ENCODE peak calls at places on chromosomes 3 and 15, in five cellular contexts. Y is left lung, Z is heart right ventricle, R is fibroblast of lung, J is right cardiac atrium. D is an unnamed sample. For H3K4me1 and H3K9me3, the result is how much of the 10 kb centered on the place peaks cover.

GRCh38 chr15:38058596-38059075 is 124.2 kb downstream of the TMCO5A start:
- DNase-seq in Y (no peak), Z (no peak), R (peak), J (no peak), D (no peak)

GRCh38 chr3:50445919-50446318 is 57.5 kb downstream of the CACNA2D2 start:
- DNase-seq in Y (peak), Z (no peak), R (no peak), J (no peak), D (no peak)

GRCh38 chr15:72474466-72474911 is 359 bp downstream of the ARIH1 start:
- DNase-seq in Y (peak), Z (no peak), R (no peak), J (no peak), D (peak)

GRCh38 chr3:37214076-37214475 is 39.7 kb upstream of the LRRFIP2 start:
- DNase-seq in Y (no peak), Z (no peak), R (no peak), J (no peak), D (no peak)

GRCh38 chr15:74144153-74144775 is 13.9 kb downstream of the ISLR2 start:
- DNase-seq in Y (no peak), Z (no peak), R (peak), J (no peak), D (no peak)

GRCh38 chr3:124607163-124607562 is 123.1 kb upstream of the UMPS start:
- DNase-seq in Y (no peak), Z (no peak), R (peak), J (no peak), D (no peak)

GRCh38 chr3:180325533-180325932 is 276.4 kb upstream of the TTC14 start:
- DNase-seq in Y (no peak), Z (no peak), R (no peak), J (no peak), D (no peak)

GRCh38 chr15:53307952-53308624 is 451.4 kb downstream of the WDR72 start:
- DNase-seq in Y (no peak), Z (no peak), R (no peak), J (no peak), D (no peak)

GRCh38 chr3:162165346-162165745 is 668.7 kb downstream of the OTOL1 start:
- DNase-seq in Y (no peak), Z (no peak), R (no peak), J (no peak), D (no peak)

GRCh38 chr15:42404461-42405235 is 45.3 kb downstream of the CAPN3 start:
- DNase-seq in Y (no peak), Z (no peak), R (no peak), J (no peak), D (no peak)

GRCh38 chr3:111594205-111594604 is 941 bp downstream of the ZBED2 start:
- DNase-seq in Y (no peak), Z (no peak), R (peak), J (no peak), D (no peak)

GRCh38 chr3:111733154-111733553 is 125.9 kb upstream of the PHLDB2 start:
- DNase-seq in Y (no peak), Z (no peak), R (no peak), J (no peak), D (no peak)

GRCh38 chr3:38998086-38998485 is 53.7 kb downstream of the SCN11A start:
- DNase-seq in Y (no peak), Z (no peak), R (no peak), J (no peak), D (no peak)

GRCh38 chr3:130878464-130878863 is 15.4 kb upstream of the ATP2C1 start:
- DNase-seq in Y (no peak), Z (no peak), R (no peak), J (no peak), D (no peak)

GRCh38 chr15:99131441-99132023 is 26.7 kb downstream of the SYNM start:
- DNase-seq in Y (no peak), Z (no peak), R (no peak), J (no peak), D (no peak)

GRCh38 chr3:148955544-148956346 is 35.6 kb upstream of the GYG1 start:
- DNase-seq in Y (peak), Z (no peak), R (peak), J (no peak), D (no peak)

GRCh38 chr3:31041161-31041978 is 146.9 kb upstream of the GADL1 start:
- DNase-seq in Y (no peak), Z (no peak), R (peak), J (no peak), D (no peak)

GRCh38 chr3:190491533-190492054 is 22.3 kb upstream of the IL1RAP start:
- DNase-seq in Y (no peak), Z (peak), R (peak), J (peak), D (no peak)

GRCh38 chr15:58738051-58738707 is 11.3 kb downstream of the ADAM10 start:
- DNase-seq in Y (no peak), Z (no peak), R (no peak), J (no peak), D (no peak)

GRCh38 chr15:101068961-101069734 is 150.0 kb downstream of the LRRK1 start:
- DNase-seq in Y (peak), Z (no peak), R (peak), J (peak), D (no peak)

GRCh38 chr15:68817304-68818087 is 3.2 kb downstream of the ANP32A start:
- DNase-seq in Y (peak), Z (peak), R (peak), J (peak), D (peak)

GRCh38 chr3:38000242-38000916 is 9.8 kb downstream of the VILL start:
- DNase-seq in Y (peak), Z (no peak), R (no peak), J (no peak), D (peak)

GRCh38 chr15:97502038-97502437 is 458.5 kb upstream of the ARRDC4 start:
- DNase-seq in Y (no peak), Z (no peak), R (peak), J (no peak), D (no peak)

GRCh38 chr3:118938183-118938961 is 96.3 kb downstream of the IGSF11 start:
- DNase-seq in Y (no peak), Z (no peak), R (peak), J (no peak), D (no peak)

GRCh38 chr15:100186366-100186765 is 155.4 kb downstream of the ADAMTS17 start:
- DNase-seq in Y (no peak), Z (no peak), R (no peak), J (no peak), D (no peak)

GRCh38 chr3:197516517-197516889 is 39.3 kb downstream of the BDH1 start:
- DNase-seq in Y (no peak), Z (no peak), R (peak), J (no peak), D (no peak)

GRCh38 chr15:85750319-85750806 is 44.4 kb downstream of the KLHL25 start:
- DNase-seq in Y (peak), Z (peak), R (peak), J (peak), D (peak)

GRCh38 chr3:150764607-150765366 is 1.8 kb upstream of the SIAH2 start:
- DNase-seq in Y (no peak), Z (no peak), R (no peak), J (no peak), D (no peak)

GRCh38 chr15:62672268-62672667 is 370.3 kb upstream of the TPM1 start:
- DNase-seq in Y (no peak), Z (no peak), R (peak), J (no peak), D (no peak)

GRCh38 chr3:9397911-9398714 is 698 bp downstream of the SETD5 start:
- DNase-seq in Y (peak), Z (peak), R (peak), J (peak), D (peak)

GRCh38 chr15:78374436-78375393 is 34.6 kb downstream of the CRABP1 start:
- DNase-seq in Y (no peak), Z (no peak), R (no peak), J (no peak), D (no peak)

GRCh38 chr3:143363276-143363675 is 243.7 kb downstream of the CHST2 start:
- DNase-seq in Y (no peak), Z (no peak), R (peak), J (no peak), D (no peak)

GRCh38 chr15:48084759-48085420 is 35.9 kb upstream of the SLC24A5 start:
- DNase-seq in Y (no peak), Z (no peak), R (peak), J (no peak), D (no peak)

GRCh38 chr3:107142171-107142570 is 235.1 kb upstream of the CCDC54 start:
- DNase-seq in Y (no peak), Z (no peak), R (no peak), J (no peak), D (no peak)

GRCh38 chr3:127467386-127467785 is 123.1 kb downstream of the TPRA1 start:
- DNase-seq in Y (no peak), Z (no peak), R (no peak), J (peak), D (no peak)

GRCh38 chr3:129556890-129557736 is 14.1 kb downstream of the H1-8 start:
- DNase-seq in Y (no peak), Z (no peak), R (peak), J (peak), D (peak)
- H3K4me1 ChIP-seq in Y (under half), Z (half or more), R (half or more), J (under half), D (under half)

DNA sequence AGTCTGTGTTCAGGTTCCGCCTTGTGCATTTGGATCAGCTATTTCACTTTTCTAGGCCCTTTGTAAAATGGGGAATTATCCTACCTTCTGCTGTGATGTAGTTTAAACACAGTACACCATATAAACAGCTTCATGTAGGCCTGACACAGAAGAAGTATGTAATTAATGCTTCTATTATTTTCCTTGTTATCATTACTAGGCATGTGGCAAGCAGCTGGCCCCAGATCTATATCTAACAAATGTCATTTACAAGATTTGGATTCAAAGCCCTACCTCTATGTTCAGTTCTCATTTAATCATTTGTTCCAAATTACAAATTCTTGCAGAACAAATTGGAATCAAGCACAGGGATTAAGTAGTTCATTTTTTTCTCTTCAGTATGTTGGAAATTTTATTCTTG is 456.4 kb downstream of the GABRG3 start:
- DNase-seq in Y (no peak), Z (no peak), R (no peak), J (no peak), D (no peak)
- H3K9me3 ChIP-seq in Y (under half), Z (under half), R (under half), J (under half), D (under half)

GRCh38 chr3:16485024-16485992 is 28.2 kb downstream of the RFTN1 start:
- DNase-seq in Y (no peak), Z (no peak), R (no peak), J (no peak), D (no peak)
- H3K4me1 ChIP-seq in Y (under half), Z (half or more), R (under half), J (under half), D (under half)

GRCh38 chr15:22231603-22232002 is 151.3 kb downstream of the OR4M2 start:
- DNase-seq in Y (no peak), Z (no peak), R (no peak), J (no peak), D (no peak)

GRCh38 chr15:22229971-22230815 is 149.9 kb downstream of the OR4M2 start:
- DNase-seq in Y (no peak), Z (no peak), R (no peak), J (no peak), D (no peak)

GRCh38 chr15:22227961-22228762 is 147.8 kb downstream of the OR4M2 start:
- DNase-seq in Y (no peak), Z (no peak), R (no peak), J (no peak), D (peak)

GRCh38 chr15:22236469-22236868 is 156.1 kb downstream of the OR4M2 start:
- DNase-seq in Y (no peak), Z (no peak), R (no peak), J (no peak), D (no peak)

DNA sequence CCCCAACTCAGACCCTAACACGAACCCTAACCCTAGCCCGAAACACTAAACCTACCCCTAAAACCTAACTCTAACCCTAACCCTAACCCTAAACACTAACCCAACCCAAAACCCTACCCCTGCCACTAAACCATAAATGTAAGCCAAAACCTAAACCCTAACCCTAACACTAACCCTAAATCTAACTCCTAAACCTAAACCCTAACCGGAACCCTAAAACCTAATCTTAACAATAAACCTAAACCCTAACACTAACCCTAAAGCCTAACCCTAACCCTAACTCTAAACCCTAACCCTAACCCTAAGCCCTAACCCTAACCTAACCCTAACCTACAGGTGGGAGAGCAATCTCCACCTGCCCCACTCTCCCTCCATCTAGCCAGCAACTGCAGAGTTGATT is 152.3 kb downstream of the OR4M2 start:
- DNase-seq in Y (no peak), Z (no peak), R (no peak), J (no peak), D (no peak)
- H3K9me3 ChIP-seq in Y (under half), Z (under half), R (under half), J (under half), D (under half)

GRCh38 chr15:25439456-25439836 is 622 bp upstream of the UBE3A start:
- DNase-seq in Y (no peak), Z (no peak), R (peak), J (no peak), D (no peak)

GRCh38 chr15:25435474-25436243 is 3.2 kb downstream of the UBE3A start:
- DNase-seq in Y (no peak), Z (no peak), R (no peak), J (no peak), D (no peak)

GRCh38 chr15:25437751-25438600 is 848 bp downstream of the UBE3A start:
- DNase-seq in Y (peak), Z (peak), R (peak), J (peak), D (peak)

GRCh38 chr15:25438601-25439455 is at the start of gene UBE3A:
- DNase-seq in Y (peak), Z (peak), R (peak), J (peak), D (peak)

GRCh38 chr15:25436707-25437106 is 2.1 kb downstream of the UBE3A start:
- DNase-seq in Y (no peak), Z (no peak), R (no peak), J (no peak), D (no peak)
- H3K4me1 ChIP-seq in Y (under half), Z (half or more), R (under half), J (under half), D (under half)

GRCh38 chr15:26242565-26242964 is 379.4 kb upstream of the ATP10A start:
- DNase-seq in Y (no peak), Z (no peak), R (no peak), J (no peak), D (no peak)

GRCh38 chr15:26243382-26243781 is 380.3 kb upstream of the ATP10A start:
- DNase-seq in Y (no peak), Z (no peak), R (no peak), J (no peak), D (no peak)
- H3K9me3 ChIP-seq in Y (under half), Z (under half), R (under half), J (under half), D (under half)

DNA sequence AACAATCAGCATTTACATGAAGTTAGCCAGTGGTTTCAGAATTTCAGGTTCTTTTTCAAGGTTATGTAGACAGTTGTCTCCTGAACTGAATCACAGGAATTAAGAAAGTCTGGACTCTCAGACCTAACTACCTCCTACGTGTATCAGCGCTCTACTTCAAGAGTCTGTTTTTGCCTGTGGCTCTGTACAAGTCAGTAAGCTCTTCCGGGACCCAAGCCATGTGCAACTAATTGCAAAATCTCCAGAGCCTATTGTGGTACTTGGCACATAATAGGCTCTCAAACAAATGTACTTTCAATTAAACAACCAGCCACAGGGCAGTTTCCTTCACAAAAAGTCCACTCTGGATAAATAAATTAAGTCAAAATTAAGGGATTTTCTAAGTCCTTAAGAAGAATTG is 414.2 kb downstream of the PDCD6IP start:
- DNase-seq in Y (peak), Z (no peak), R (peak), J (no peak), D (no peak)
- H3K4me1 ChIP-seq in Y (under half), Z (under half), R (under half), J (under half), D (under half)

DNA sequence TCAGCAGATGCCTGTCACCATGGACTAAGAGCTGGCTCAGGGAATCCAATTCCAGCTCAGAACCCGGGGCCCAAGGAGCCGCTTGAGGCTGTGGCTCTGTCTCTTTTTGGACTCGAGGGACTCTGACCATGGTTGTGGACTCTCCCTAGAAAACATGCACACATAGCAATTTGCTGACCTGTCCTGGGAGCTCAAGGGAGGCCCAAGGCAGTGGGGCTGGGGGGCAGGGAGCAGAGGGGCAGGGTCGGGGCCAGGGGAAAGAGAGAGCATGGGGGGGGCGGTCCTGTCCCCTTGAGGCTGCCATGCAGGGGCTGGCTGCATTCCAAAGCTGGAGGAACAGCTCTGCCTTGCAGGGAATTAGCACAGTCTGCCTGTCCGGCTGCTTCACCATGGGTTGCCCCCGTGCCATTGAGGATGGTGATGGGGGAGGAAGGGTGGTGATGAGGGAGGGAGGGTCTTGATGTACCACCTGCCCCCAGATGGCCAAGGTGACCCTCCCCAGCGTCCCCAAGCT is 190.1 kb downstream of the GOLGA6L6 start:
- DNase-seq in Y (no peak), Z (no peak), R (no peak), J (peak), D (peak)
- H3K9me3 ChIP-seq in Y (under half), Z (under half), R (under half), J (under half), D (under half)

GRCh38 chr3:16302082-16302631 is 37.1 kb downstream of the OXNAD1 start:
- DNase-seq in Y (no peak), Z (no peak), R (no peak), J (no peak), D (no peak)
- H3K4me1 ChIP-seq in Y (under half), Z (under half), R (under half), J (under half), D (under half)

GRCh38 chr15:49560045-49560444 is 60.6 kb downstream of the FAM227B start:
- DNase-seq in Y (no peak), Z (no peak), R (no peak), J (no peak), D (no peak)
- H3K9me3 ChIP-seq in Y (half or more), Z (half or more), R (under half), J (under half), D (under half)